ENCODE peak calls at places on chromosomes 6 and 20, in four cellular contexts. F, C, Z and O are unnamed samples.

GRCh38 chr6:168417660-168418059 is 23.3 kb upstream of the SMOC2 start:
- DNase-seq in Z (no peak), F (no peak), C (no peak), O (no peak)

GRCh38 chr6:45895569-45895968 is 120.1 kb downstream of the CLIC5 start:
- DNase-seq in C (no peak), Z (no peak), F (no peak), O (no peak)

GRCh38 chr20:1478566-1478965 is 11.9 kb upstream of the NSFL1C start:
- DNase-seq in Z (no peak), F (no peak), C (no peak), O (no peak)

GRCh38 chr6:46014511-46015118 is 1.0 kb downstream of the CLIC5 start:
- DNase-seq in C (no peak), F (no peak), Z (no peak), O (no peak)

GRCh38 chr6:67683960-67684359 is 951.1 kb upstream of the ADGRB3 start:
- DNase-seq in C (peak), Z (no peak), F (no peak), O (no peak)

GRCh38 chr6:119243037-119243436 is 106.5 kb downstream of the MAN1A1 start:
- DNase-seq in F (no peak), Z (no peak), C (no peak), O (no peak)

GRCh38 chr20:4150095-4150492 is 134.7 kb upstream of the RNF24 start:
- DNase-seq in Z (no peak), C (no peak), F (no peak), O (no peak)

GRCh38 chr6:29989211-29989610 is 46.9 kb downstream of the HLA-A start:
- DNase-seq in C (no peak), F (no peak), Z (no peak), O (no peak)

GRCh38 chr6:11497881-11498280 is 39.7 kb upstream of the TMEM170B start:
- DNase-seq in C (no peak), Z (no peak), F (no peak), O (no peak)

GRCh38 chr20:47854687-47855212 is 69.5 kb upstream of the SULF2 start:
- DNase-seq in Z (no peak), C (peak), F (no peak), O (no peak)

GRCh38 chr6:54491431-54491830 is 183.2 kb downstream of the TINAG start:
- DNase-seq in C (no peak), F (no peak), Z (no peak), O (no peak)

GRCh38 chr6:99745651-99746050 is 139.0 kb downstream of the PRDM13 start:
- DNase-seq in F (no peak), Z (no peak), C (no peak), O (no peak)

GRCh38 chr6:14452567-14453527 is 335.3 kb downstream of the CD83 start:
- DNase-seq in C (peak), Z (peak), F (peak), O (peak)

GRCh38 chr6:14074723-14075503 is 42.7 kb upstream of the CD83 start:
- DNase-seq in C (no peak), Z (no peak), F (no peak), O (no peak)

GRCh38 chr6:47465117-47465516 is 12.5 kb upstream of the CD2AP start:
- DNase-seq in C (no peak), Z (no peak), F (no peak), O (no peak)
- TF ChIP-seq POLR2AphosphoS5 in C (no peak), Z (no peak), F (no peak), O (no peak)

GRCh38 chr6:55668625-55669024 is 89.6 kb upstream of the HMGCLL1 start:
- DNase-seq in C (no peak), Z (no peak), F (no peak), O (no peak)
- TF ChIP-seq SPI1 in C (no peak), Z (no peak), F (no peak), O (no peak)

GRCh38 chr6:3746696-3747095 is 4.8 kb downstream of the PXDC1 start:
- DNase-seq in F (no peak), Z (no peak), C (no peak), O (no peak)

GRCh38 chr6:3747100-3747737 is 4.3 kb downstream of the PXDC1 start:
- DNase-seq in C (no peak), F (no peak), Z (no peak), O (no peak)

GRCh38 chr6:3744901-3745470 is 6.5 kb downstream of the PXDC1 start:
- DNase-seq in Z (no peak), C (no peak), F (no peak), O (no peak)

GRCh38 chr6:3745566-3746118 is 5.9 kb downstream of the PXDC1 start:
- DNase-seq in Z (no peak), C (no peak), F (no peak), O (no peak)

GRCh38 chr6:3746119-3746691 is 5.3 kb downstream of the PXDC1 start:
- DNase-seq in F (no peak), C (no peak), Z (peak), O (no peak)
- TF ChIP-seq POLR2AphosphoS5 in F (no peak), C (no peak), Z (no peak), O (no peak)

GRCh38 chr20:25447671-25448070 is 40.2 kb downstream of the GINS1 start:
- DNase-seq in C (no peak), Z (no peak), F (no peak), O (no peak)

GRCh38 chr20:25457886-25458680 is 50.6 kb downstream of the GINS1 start:
- DNase-seq in C (no peak), F (no peak), Z (no peak), O (no peak)

GRCh38 chr20:25454153-25454900 is 46.9 kb downstream of the GINS1 start:
- DNase-seq in C (no peak), Z (no peak), F (no peak), O (no peak)

GRCh38 chr20:25452333-25452732 is 44.9 kb downstream of the GINS1 start:
- DNase-seq in Z (no peak), F (no peak), C (no peak), O (no peak)

DNA sequence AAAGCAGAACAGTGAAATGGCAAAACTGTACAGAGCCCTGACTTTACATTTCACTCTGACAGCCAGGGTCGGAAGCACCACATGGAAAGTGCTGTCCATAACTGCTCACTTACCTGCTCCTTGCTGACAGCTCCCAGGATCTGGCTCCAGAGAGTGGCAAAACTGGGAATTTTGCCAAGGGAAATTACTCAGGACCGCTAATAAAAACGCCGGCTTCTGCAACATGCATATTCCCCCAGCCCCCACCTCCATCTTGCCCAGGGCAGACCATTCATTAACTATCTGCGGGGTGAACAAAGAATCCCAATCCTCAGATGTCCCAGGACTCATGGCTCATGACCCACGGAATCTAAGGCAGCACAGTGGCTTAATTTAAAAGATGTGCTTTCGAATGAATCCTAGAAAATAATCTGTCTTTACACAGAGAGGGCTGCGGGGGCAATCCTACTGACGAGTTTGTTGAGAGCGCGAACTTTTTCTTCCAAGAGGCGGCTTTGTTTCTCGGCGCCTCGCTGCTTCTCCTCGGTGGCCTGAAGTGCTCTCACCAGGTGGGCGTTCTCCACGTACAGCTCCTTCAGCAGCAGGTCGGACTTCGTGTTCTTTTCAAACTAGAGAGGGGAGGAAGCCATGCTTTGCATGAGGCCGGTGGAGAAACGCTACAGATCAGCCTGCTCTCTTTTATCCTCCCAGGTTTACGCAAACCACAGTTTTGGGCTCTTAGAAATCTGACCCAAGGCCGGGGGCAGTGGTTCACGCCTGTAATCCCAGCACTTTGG is 45.8 kb downstream of the GINS1 start:
- DNase-seq in F (no peak), C (no peak), Z (no peak), O (no peak)
- TF ChIP-seq SPI1 in F (no peak), C (no peak), Z (no peak), O (no peak)